ENCODE peak calls at places on chromosomes 16 and 17, in four cellular contexts. H, W, K and B are unnamed samples.

GRCh38 chr16:51416921-51417320 is 265.9 kb upstream of the SALL1 start:
- DNase-seq in H (no peak), W (no peak), K (no peak), B (no peak)

GRCh38 chr17:72358465-72358864 is 237.6 kb downstream of the SOX9 start:
- DNase-seq in H (no peak), W (no peak), K (no peak), B (no peak)

GRCh38 chr16:24580665-24581064 is 41.3 kb downstream of the RBBP6 start:
- DNase-seq in H (peak), W (no peak), K (no peak), B (peak)

GRCh38 chr17:61185385-61185784 is 214.3 kb upstream of the TBX2 start:
- DNase-seq in H (no peak), W (no peak), K (no peak), B (no peak)

GRCh38 chr17:78944956-78945355 is 19.8 kb upstream of the TIMP2 start:
- DNase-seq in H (no peak), W (no peak), K (no peak), B (no peak)

GRCh38 chr17:9905902-9906301 is 831 bp upstream of the RCVRN start:
- DNase-seq in H (peak), W (no peak), K (peak), B (peak)

GRCh38 chr17:69533481-69534234 is 119.2 kb downstream of the MAP2K6 start:
- DNase-seq in H (no peak), W (no peak), K (no peak), B (no peak)

GRCh38 chr17:47956818-47957590 is 679 bp downstream of the PRR15L start:
- DNase-seq in H (no peak), W (no peak), K (peak), B (no peak)

GRCh38 chr17:35795007-35795870 is at the start of gene MMP28:
- DNase-seq in H (peak), W (no peak), K (no peak), B (peak)

GRCh38 chr17:38743556-38744171 is 4.5 kb downstream of the PCGF2 start:
- DNase-seq in H (no peak), W (no peak), K (no peak), B (no peak)

GRCh38 chr16:31331141-31331764 is 23.7 kb upstream of the ITGAX start:
- DNase-seq in H (no peak), W (no peak), K (no peak), B (no peak)
- TF ChIP-seq PBX3 in H (no peak), W (no peak), K (no peak), B (no peak)

GRCh38 chr17:54951286-54951685 is 17.2 kb downstream of the COX11 start:
- DNase-seq in H (no peak), W (no peak), K (no peak), B (no peak)
- H3K4me3 ChIP-seq in H (no peak), W (no peak), K (no peak), B (no peak)

GRCh38 chr17:6505425-6506142 is 50.8 kb downstream of the PITPNM3 start:
- DNase-seq in H (no peak), W (no peak), K (no peak), B (no peak)

GRCh38 chr17:6508026-6508425 is 48.3 kb downstream of the PITPNM3 start:
- DNase-seq in H (no peak), W (no peak), K (no peak), B (no peak)

GRCh38 chr17:6507535-6507934 is 48.8 kb downstream of the PITPNM3 start:
- DNase-seq in H (no peak), W (no peak), K (no peak), B (peak)

GRCh38 chr17:6508519-6509294 is 47.6 kb downstream of the PITPNM3 start:
- DNase-seq in H (no peak), W (no peak), K (no peak), B (no peak)

DNA sequence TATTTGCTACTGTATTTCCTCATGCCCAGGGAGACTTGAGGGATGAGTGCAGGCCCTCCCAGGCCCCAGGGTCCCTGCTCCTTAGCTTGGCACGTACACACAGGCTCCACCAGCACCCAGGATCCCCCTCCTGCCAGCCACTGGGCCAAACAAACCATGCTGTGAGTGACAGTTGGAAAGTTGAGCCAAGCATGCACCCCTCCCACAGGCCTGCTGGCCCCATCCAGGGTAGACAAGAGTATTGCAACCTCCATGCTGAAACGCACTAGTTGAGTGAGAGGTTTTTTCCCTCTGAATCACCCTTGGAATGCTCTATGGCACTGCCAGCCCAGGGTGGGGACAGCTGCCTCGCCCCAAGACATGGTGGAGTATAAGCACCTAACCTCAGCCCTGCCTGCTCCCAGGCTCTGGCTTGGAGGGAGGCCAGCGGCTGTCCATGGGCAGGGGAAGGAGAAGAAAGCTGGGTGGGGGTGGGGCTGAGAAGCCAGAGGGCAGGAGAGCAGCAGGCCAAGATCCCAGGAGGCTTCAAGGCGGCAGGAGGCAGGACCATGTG is 49.6 kb downstream of the PITPNM3 start:
- DNase-seq in H (no peak), W (no peak), K (no peak), B (peak)
- TF ChIP-seq PBX3 in H (peak), W (no peak), K (no peak), B (no peak)

DNA sequence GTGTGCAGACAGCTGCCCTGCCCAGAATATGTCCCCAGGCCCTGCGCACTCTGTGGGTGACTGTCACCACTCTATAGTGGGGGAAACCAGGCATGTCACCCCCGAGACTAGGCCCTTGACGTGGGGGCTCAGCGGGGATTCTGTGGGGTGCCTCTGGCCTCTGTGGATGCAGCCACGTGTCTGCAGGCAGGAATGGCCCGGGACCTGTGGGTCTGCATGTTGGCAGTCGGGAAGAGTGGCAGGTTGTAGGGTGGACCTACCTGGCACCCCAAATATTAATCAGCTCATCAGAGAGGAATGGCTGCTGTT is 954 bp downstream of the IL32 start:
- DNase-seq in H (no peak), W (no peak), K (no peak), B (no peak)
- H3K4me3 ChIP-seq in H (no peak), W (peak), K (peak), B (no peak)

DNA sequence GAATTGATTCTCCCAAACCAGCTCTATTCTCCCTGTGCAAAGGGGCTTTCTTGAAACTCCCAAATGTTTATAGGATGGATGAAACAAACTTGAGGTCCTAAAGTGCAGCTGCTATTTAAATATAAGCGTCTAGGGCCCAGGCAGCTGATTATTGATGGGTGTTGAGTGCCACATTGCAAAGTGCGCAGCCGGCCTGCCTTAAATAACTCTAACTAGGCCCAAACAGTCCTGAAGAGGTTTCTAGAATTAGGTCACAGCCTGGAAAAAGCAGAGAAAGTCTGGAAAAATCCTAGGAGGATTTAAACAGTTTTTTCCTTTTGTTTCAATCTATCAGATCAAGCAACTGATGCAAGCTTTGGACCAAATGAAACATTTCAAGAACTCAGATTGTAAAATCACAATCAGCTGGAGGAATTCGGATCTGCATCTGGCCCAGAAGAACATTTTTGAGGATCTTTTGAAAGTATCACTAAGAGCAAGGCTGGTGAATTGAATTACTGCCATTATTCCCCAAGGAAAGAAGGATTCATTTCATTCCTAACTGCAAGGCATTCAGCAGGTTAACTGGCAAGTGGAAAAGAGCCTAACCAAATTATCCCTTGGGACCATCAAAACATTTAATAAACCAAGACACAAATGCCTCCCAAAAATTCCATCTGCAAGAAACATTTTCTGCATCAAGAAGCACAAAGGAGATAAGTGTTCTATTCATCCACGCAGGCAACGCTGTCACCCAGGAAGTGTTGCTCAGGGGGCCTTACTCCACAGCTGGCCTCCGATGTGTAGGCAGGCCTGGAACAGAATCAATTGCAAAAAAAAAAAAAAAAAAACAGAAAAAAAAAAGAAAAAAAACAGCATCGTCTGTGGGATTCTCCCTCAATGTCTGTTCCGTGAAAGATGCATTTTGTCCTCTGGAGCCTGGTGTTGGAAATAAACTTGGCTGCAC is 46.1 kb downstream of the IRX3 start:
- DNase-seq in H (no peak), W (no peak), K (no peak), B (no peak)
- TF ChIP-seq PBX3 in H (no peak), W (no peak), K (no peak), B (no peak)

DNA sequence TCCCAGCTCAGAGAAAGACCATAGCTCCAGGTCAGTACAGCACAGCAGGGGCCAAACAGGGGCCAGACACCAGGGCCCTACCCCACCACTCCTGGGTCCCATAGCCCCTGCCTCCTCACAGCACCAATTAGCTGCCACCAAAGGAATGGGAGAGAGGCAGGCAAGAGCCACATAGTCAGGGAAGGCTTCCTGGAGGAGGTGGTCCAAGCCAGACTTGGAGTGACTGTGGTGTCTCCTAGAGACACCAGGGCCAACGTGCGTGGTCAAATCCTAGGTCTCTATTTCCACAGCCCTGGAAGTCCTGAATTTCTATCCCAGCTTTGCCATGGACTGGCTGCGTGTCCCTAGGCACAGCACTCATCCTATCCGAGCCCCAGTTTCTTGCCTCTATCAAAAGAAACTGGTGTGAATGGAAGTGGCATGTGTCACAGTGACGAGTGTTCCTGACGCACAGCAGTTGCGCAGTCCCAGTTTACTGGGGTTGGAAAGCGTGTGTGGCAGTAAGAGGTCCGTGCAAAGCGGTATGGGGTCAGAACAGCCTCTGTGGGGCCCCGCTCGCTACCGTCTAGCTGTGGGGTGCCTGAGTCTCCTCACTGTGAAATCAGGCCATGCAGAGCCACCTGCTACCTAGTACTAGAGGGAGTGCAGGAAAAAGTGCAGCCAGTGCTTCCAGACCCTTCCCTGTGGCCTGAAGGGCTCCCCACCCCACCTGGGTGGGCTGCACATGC is 23.5 kb downstream of the KCNJ12 start:
- DNase-seq in H (no peak), W (no peak), K (no peak), B (no peak)
- H3K4me3 ChIP-seq in H (no peak), W (no peak), K (no peak), B (no peak)